ENCODE peak calls at places on chromosomes 12 and 14, in nine cellular contexts. Q is erythroblast; G is Daoy; S is GM13977; D is CD8-positive, alpha-beta memory T cell; R is AG08396; P is choroid plexus epithelial cell; K is stomach; Y is activated CD4-positive, alpha-beta T cell treated with anti-CD3 and anti-CD28 coated beads, Interleukin-2, amount 50 U/mL, for 1 hour. M is an unnamed sample.

GRCh38 chr14:46036099-46036498 is 615.5 kb downstream of the RPL10L start:
- DNase-seq in Q (no peak), P (no peak), K (no peak), G (no peak), R (no peak), D (no peak), Y (no peak), S (no peak), M (no peak)

GRCh38 chr12:81450920-81451739 is 308.0 kb downstream of the PPFIA2 start:
- DNase-seq in P (peak), D (no peak), S (no peak), Y (no peak), R (peak), K (no peak), G (peak), Q (peak), M (no peak)

GRCh38 chr12:8887285-8887715 is 27.0 kb upstream of the PHC1 start:
- DNase-seq in P (peak), R (no peak), G (no peak), Y (no peak), S (no peak), K (no peak), Q (peak), D (no peak), M (no peak)

GRCh38 chr14:62143235-62143634 is 381.0 kb downstream of the SNAPC1 start:
- DNase-seq in P (peak), Q (no peak), K (no peak), R (peak), D (no peak), G (peak), Y (no peak), S (no peak), M (no peak)

GRCh38 chr12:128992550-128992949 is 139.3 kb downstream of the GLT1D1 start:
- DNase-seq in D (no peak), R (no peak), S (no peak), P (no peak), K (no peak), G (no peak), Q (no peak), Y (no peak), M (no peak)

GRCh38 chr14:66070542-66071319 is 415.4 kb upstream of the CCDC196 start:
- DNase-seq in G (peak), K (peak), S (peak), D (peak), Y (peak), P (peak), Q (peak), R (peak), M (peak)

GRCh38 chr12:109896188-109896587 is 3.9 kb upstream of the TCHP start:
- DNase-seq in K (no peak), R (no peak), S (no peak), Y (no peak), D (no peak), P (no peak), G (no peak), Q (no peak), M (no peak)

GRCh38 chr14:51028851-51029754 is 65.8 kb downstream of the TRIM9 start:
- DNase-seq in P (peak), Q (no peak), D (no peak), Y (no peak), S (no peak), K (no peak), G (no peak), R (no peak), M (no peak)

GRCh38 chr12:1826867-1827705 is 6.7 kb downstream of the LRTM2 start:
- DNase-seq in K (no peak), G (peak), P (no peak), R (no peak), Q (no peak), D (no peak), S (no peak), Y (no peak), M (no peak)

GRCh38 chr12:43332977-43333649 is 218.9 kb downstream of the ADAMTS20 start:
- DNase-seq in S (no peak), G (peak), P (peak), K (no peak), R (no peak), Y (no peak), Q (no peak), D (no peak), M (no peak)

GRCh38 chr12:118377891-118378470 is 1.6 kb downstream of the SUDS3 start:
- DNase-seq in R (peak), D (peak), P (peak), Y (peak), G (peak), S (peak), K (peak), Q (peak), M (peak)

GRCh38 chr12:113039911-113040425 is 16.6 kb upstream of the DTX1 start:
- DNase-seq in Q (no peak), P (no peak), K (no peak), G (peak), D (no peak), S (no peak), R (no peak), Y (no peak), M (no peak)

GRCh38 chr12:27780612-27781408 is 774 bp upstream of the MANSC4 start:
- DNase-seq in K (peak), Q (peak), R (peak), P (peak), D (no peak), G (peak), Y (peak), S (peak), M (no peak)

GRCh38 chr12:90449611-90450010 is 505.4 kb downstream of the CCER1 start:
- DNase-seq in P (peak), Y (no peak), S (no peak), Q (no peak), K (no peak), D (no peak), R (no peak), G (no peak), M (no peak)

GRCh38 chr14:103185051-103186027 is 62.1 kb downstream of the TNFAIP2 start:
- DNase-seq in Y (no peak), P (peak), S (peak), K (no peak), R (peak), G (peak), Q (peak), D (peak), M (no peak)

GRCh38 chr12:121630791-121631190 is 4.5 kb downstream of the ORAI1 start:
- DNase-seq in R (no peak), K (no peak), Y (no peak), S (no peak), P (no peak), D (no peak), G (no peak), Q (no peak), M (no peak)

GRCh38 chr14:94027566-94028449 is 1.7 kb downstream of the OTUB2 start:
- DNase-seq in P (no peak), S (no peak), Q (no peak), Y (no peak), D (no peak), K (peak), R (no peak), G (peak), M (no peak)

GRCh38 chr14:86672071-86672470 is 1142.1 kb downstream of the FLRT2 start:
- DNase-seq in Y (no peak), P (no peak), Q (no peak), S (no peak), D (no peak), R (no peak), K (no peak), G (no peak), M (no peak)

GRCh38 chr14:27392153-27392552 is 794.3 kb upstream of the NOVA1 start:
- DNase-seq in D (no peak), R (no peak), Y (no peak), G (peak), Q (no peak), P (no peak), S (no peak), K (no peak), M (no peak)

GRCh38 chr12:64175254-64175945 is 46.7 kb downstream of the KICS2 start:
- DNase-seq in R (no peak), Q (no peak), K (no peak), Y (no peak), D (no peak), P (peak), G (no peak), S (no peak), M (no peak)

GRCh38 chr14:65414961-65415589 is 2.5 kb downstream of the FUT8 start:
- DNase-seq in K (no peak), D (peak), G (no peak), Y (no peak), P (peak), R (peak), S (no peak), Q (peak), M (peak)

M was measured in effector memory CD8-positive, alpha-beta T cell.